ENCODE peak calls at places on chromosomes 6 and 20, in ten cellular contexts. X is T-helper 9 cell; I is activated CD4-positive, alpha-beta T cell treated with anti-CD3 and anti-CD28 coated beads for 1 hour; H is AG08395; O is HFFc6; L is GM18507; G is NCI-H2081; K is NCI-H1092; V is mesothelial cell of epicardium; C is AG08396. T is an unnamed sample.

GRCh38 chr20:48668451-48668946 is 159.3 kb downstream of the PREX1 start:
- DNase-seq in X (no peak), I (no peak), H (peak; percentile 22), O (no peak), L (no peak), G (peak; percentile 52), K (no peak), V (no peak), C (no peak), T (no peak)

GRCh38 chr20:63491635-63492230 is 7.2 kb downstream of the EEF1A2 start:
- DNase-seq in X (no peak), I (no peak), H (no peak), O (no peak), L (no peak), G (no peak), K (no peak), V (no peak), C (no peak), T (no peak)

GRCh38 chr6:41280658-41281057 is 5.8 kb downstream of the TREM1 start:
- DNase-seq in X (no peak), I (no peak), H (no peak), O (no peak), L (no peak), G (no peak), K (no peak), V (no peak), C (no peak), T (no peak)

GRCh38 chr20:37789408-37789807 is 95.6 kb downstream of the CTNNBL1 start:
- DNase-seq in X (no peak), I (no peak), H (no peak), O (no peak), L (no peak), G (no peak), K (no peak), V (no peak), C (no peak), T (no peak)

GRCh38 chr20:62778058-62778457 is 18.2 kb upstream of the MRGBP start:
- DNase-seq in X (no peak), I (no peak), H (no peak), O (no peak), L (no peak), G (no peak), K (no peak), V (no peak), C (no peak), T (no peak)

GRCh38 chr6:31701666-31702420 is 1.3 kb downstream of the ABHD16A start:
- DNase-seq in X (no peak), I (no peak), H (peak; percentile 31), O (no peak), L (no peak), G (peak; percentile 16), K (peak; percentile 12), V (no peak), C (peak; percentile 54), T (peak; percentile 70)

GRCh38 chr6:112951829-112952228 is 604.7 kb downstream of the RFPL4B start:
- DNase-seq in X (no peak), I (no peak), H (no peak), O (no peak), L (no peak), G (peak; percentile 60), K (peak; percentile 4), V (no peak), C (no peak), T (no peak)

GRCh38 chr20:48750941-48751620 is 76.7 kb downstream of the PREX1 start:
- DNase-seq in X (peak; percentile 47), I (no peak), H (no peak), O (no peak), L (no peak), G (peak; percentile 77), K (peak; percentile 20), V (no peak), C (no peak), T (no peak)

GRCh38 chr20:36676701-36677421 is 30.9 kb upstream of the SLA2 start:
- DNase-seq in X (no peak), I (no peak), H (no peak), O (no peak), L (no peak), G (no peak), K (no peak), V (peak; percentile 80), C (no peak), T (no peak)

GRCh38 chr6:33430991-33431879 is 11.4 kb downstream of the SYNGAP1 start:
- DNase-seq in X (peak; percentile 73), I (peak; percentile 68), H (peak; percentile 87), O (peak; percentile 63), L (peak; percentile 85), G (peak; percentile 63), K (no peak), V (no peak), C (peak; percentile 93), T (peak; percentile 93)

GRCh38 chr20:38855356-38855755 is 49.9 kb downstream of the PPP1R16B start:
- DNase-seq in X (no peak), I (no peak), H (peak; percentile 78), O (peak; percentile 54), L (no peak), G (peak; percentile 80), K (no peak), V (no peak), C (peak; percentile 39), T (peak; percentile 24)

GRCh38 chr6:163338671-163339405 is 75.7 kb upstream of the QKI start:
- DNase-seq in X (no peak), I (no peak), H (peak; percentile 72), O (peak; percentile 29), L (no peak), G (no peak), K (no peak), V (no peak), C (peak; percentile 57), T (peak; percentile 71)

GRCh38 chr6:134551245-134551960 is 233.5 kb upstream of the SGK1 start:
- DNase-seq in X (no peak), I (no peak), H (peak; percentile 63), O (peak; percentile 76), L (no peak), G (no peak), K (no peak), V (no peak), C (peak; percentile 63), T (peak; percentile 36)

GRCh38 chr20:7199867-7200266 is 432.4 kb downstream of the BMP2 start:
- DNase-seq in X (no peak), I (no peak), H (no peak), O (no peak), L (no peak), G (no peak), K (no peak), V (no peak), C (no peak), T (no peak)

GRCh38 chr6:45971287-45971686 is 44.4 kb downstream of the CLIC5 start:
- DNase-seq in X (no peak), I (no peak), H (no peak), O (no peak), L (no peak), G (no peak), K (no peak), V (no peak), C (no peak), T (no peak)

GRCh38 chr20:62524486-62524885 is 48.7 kb upstream of the GATA5 start:
- DNase-seq in X (no peak), I (no peak), H (no peak), O (no peak), L (no peak), G (no peak), K (no peak), V (no peak), C (no peak), T (no peak)

GRCh38 chr6:875012-875411 is 182.1 kb upstream of the EXOC2 start:
- DNase-seq in X (no peak), I (no peak), H (no peak), O (no peak), L (no peak), G (no peak), K (no peak), V (no peak), C (no peak), T (no peak)

GRCh38 chr20:62797671-62798532 is 1.6 kb downstream of the MRGBP start:
- DNase-seq in X (no peak), I (no peak), H (no peak), O (no peak), L (no peak), G (no peak), K (no peak), V (no peak), C (no peak), T (no peak)

GRCh38 chr6:38436726-38437465 is 202.8 kb downstream of the BTBD9 start:
- DNase-seq in X (no peak), I (no peak), H (peak; percentile 28), O (peak; percentile 55), L (no peak), G (no peak), K (no peak), V (no peak), C (peak; percentile 24), T (peak; percentile 22)

GRCh38 chr6:161743526-161744196 is 469.8 kb upstream of the AGPAT4 start:
- DNase-seq in X (no peak), I (no peak), H (no peak), O (no peak), L (no peak), G (no peak), K (no peak), V (no peak), C (no peak), T (no peak)

GRCh38 chr20:62516345-62516744 is 40.5 kb upstream of the GATA5 start:
- DNase-seq in X (no peak), I (no peak), H (no peak), O (peak; percentile 9), L (no peak), G (no peak), K (no peak), V (no peak), C (no peak), T (no peak)

GRCh38 chr20:63682384-63683139 is 13.9 kb upstream of the TNFRSF6B start:
- DNase-seq in X (no peak), I (no peak), H (peak; percentile 93), O (peak; percentile 97), L (no peak), G (no peak), K (no peak), V (no peak), C (peak; percentile 89), T (peak; percentile 95)

GRCh38 chr20:23437126-23437894 is 2.2 kb upstream of the CSTL1 start:
- DNase-seq in X (no peak), I (no peak), H (no peak), O (no peak), L (no peak), G (no peak), K (no peak), V (no peak), C (no peak), T (no peak)

GRCh38 chr20:37511605-37512275 is 9.3 kb upstream of the NNAT start:
- DNase-seq in X (no peak), I (no peak), H (peak; percentile 95), O (peak; percentile 84), L (no peak), G (no peak), K (no peak), V (no peak), C (peak; percentile 78), T (peak; percentile 72)

GRCh38 chr20:64177420-64177783 is 13.2 kb downstream of the MYT1 start:
- DNase-seq in X (no peak), I (no peak), H (no peak), O (no peak), L (no peak), G (no peak), K (no peak), V (no peak), C (no peak), T (no peak)

GRCh38 chr6:19342616-19343015 is 494.6 kb upstream of the ID4 start:
- DNase-seq in X (no peak), I (no peak), H (no peak), O (no peak), L (no peak), G (no peak), K (no peak), V (no peak), C (no peak), T (no peak)